ENCODE peak calls at places on chromosomes 1 and 21, in five cellular contexts. One of them, this sample, is unnamed.

GRCh38 chr1:29033829-29034466 is 89.8 kb downstream of the TMEM200B start:
- DNase-seq in fibroblast of lung: peak; percentile 72
- DNase-seq in fibroblast of mammary gland: peak; percentile 59
- DNase-seq in GM12864: no peak
- DNase-seq in CD8-positive, alpha-beta T cell: no peak
- DNase-seq in this sample: no peak

GRCh38 chr1:234608720-234609527 is 1.1 kb downstream of the IRF2BP2 start:
- DNase-seq in fibroblast of lung: peak; percentile 38
- DNase-seq in CD8-positive, alpha-beta T cell: peak; percentile 51
- DNase-seq in GM12864: no peak
- DNase-seq in fibroblast of mammary gland: peak; percentile 42
- DNase-seq in this sample: no peak

GRCh38 chr21:45573452-45574035 is 31.3 kb upstream of the SLC19A1 start:
- DNase-seq in CD8-positive, alpha-beta T cell: no peak
- DNase-seq in fibroblast of mammary gland: no peak
- DNase-seq in GM12864: no peak
- DNase-seq in fibroblast of lung: no peak
- DNase-seq in this sample: no peak

GRCh38 chr1:183435497-183435896 is 17.3 kb upstream of the NMNAT2 start:
- DNase-seq in GM12864: no peak
- DNase-seq in fibroblast of mammary gland: no peak
- DNase-seq in fibroblast of lung: no peak
- DNase-seq in CD8-positive, alpha-beta T cell: no peak
- DNase-seq in this sample: no peak

GRCh38 chr1:42680921-42681683 is 1.1 kb upstream of the YBX1 start:
- DNase-seq in CD8-positive, alpha-beta T cell: no peak
- DNase-seq in fibroblast of mammary gland: peak; percentile 33
- DNase-seq in fibroblast of lung: peak; percentile 39
- DNase-seq in GM12864: no peak
- DNase-seq in this sample: no peak

GRCh38 chr1:41955461-41956159 is 36.9 kb upstream of the HIVEP3 start:
- DNase-seq in CD8-positive, alpha-beta T cell: no peak
- DNase-seq in GM12864: no peak
- DNase-seq in fibroblast of mammary gland: peak; percentile 91
- DNase-seq in fibroblast of lung: peak; percentile 67
- DNase-seq in this sample: peak; percentile 37

GRCh38 chr1:81706650-81707435 is 93.9 kb upstream of the ADGRL2 start:
- DNase-seq in CD8-positive, alpha-beta T cell: no peak
- DNase-seq in GM12864: no peak
- DNase-seq in fibroblast of mammary gland: peak; percentile 85
- DNase-seq in fibroblast of lung: peak; percentile 35
- DNase-seq in this sample: no peak

GRCh38 chr1:11156441-11156840 is 32.7 kb upstream of the ANGPTL7 start:
- DNase-seq in fibroblast of mammary gland: no peak
- DNase-seq in GM12864: no peak
- DNase-seq in fibroblast of lung: no peak
- DNase-seq in CD8-positive, alpha-beta T cell: no peak
- DNase-seq in this sample: no peak

GRCh38 chr1:6423321-6423999 is 1.1 kb upstream of the ESPN start:
- DNase-seq in fibroblast of lung: no peak
- DNase-seq in GM12864: no peak
- DNase-seq in CD8-positive, alpha-beta T cell: peak; percentile 56
- DNase-seq in fibroblast of mammary gland: peak; percentile 31
- DNase-seq in this sample: no peak

GRCh38 chr1:114122891-114123621 is 30.6 kb downstream of the SYT6 start:
- DNase-seq in fibroblast of lung: no peak
- DNase-seq in GM12864: no peak
- DNase-seq in fibroblast of mammary gland: peak; percentile 80
- DNase-seq in CD8-positive, alpha-beta T cell: no peak
- DNase-seq in this sample: no peak

GRCh38 chr1:7634841-7635240 is 136.3 kb upstream of the VAMP3 start:
- DNase-seq in fibroblast of lung: no peak
- DNase-seq in CD8-positive, alpha-beta T cell: no peak
- DNase-seq in fibroblast of mammary gland: no peak
- DNase-seq in GM12864: no peak
- DNase-seq in this sample: no peak

GRCh38 chr1:20361805-20362381 is 71.2 kb downstream of the VWA5B1 start:
- DNase-seq in GM12864: no peak
- DNase-seq in fibroblast of lung: peak; percentile 57
- DNase-seq in fibroblast of mammary gland: peak; percentile 69
- DNase-seq in CD8-positive, alpha-beta T cell: no peak
- DNase-seq in this sample: no peak

GRCh38 chr1:151499355-151499754 is 11.8 kb upstream of the CGN start:
- DNase-seq in CD8-positive, alpha-beta T cell: no peak
- DNase-seq in GM12864: no peak
- DNase-seq in fibroblast of mammary gland: no peak
- DNase-seq in fibroblast of lung: no peak
- DNase-seq in this sample: no peak

GRCh38 chr1:10765734-10766478 is 30.5 kb downstream of the CASZ1 start:
- DNase-seq in fibroblast of mammary gland: no peak
- DNase-seq in fibroblast of lung: no peak
- DNase-seq in CD8-positive, alpha-beta T cell: no peak
- DNase-seq in GM12864: no peak
- DNase-seq in this sample: no peak

GRCh38 chr1:7278827-7279752 is 492.0 kb upstream of the VAMP3 start:
- DNase-seq in GM12864: no peak
- DNase-seq in fibroblast of mammary gland: no peak
- DNase-seq in CD8-positive, alpha-beta T cell: no peak
- DNase-seq in fibroblast of lung: peak; percentile 51
- DNase-seq in this sample: no peak

GRCh38 chr1:92623187-92623778 is 136.6 kb upstream of the GFI1 start:
- DNase-seq in fibroblast of lung: peak; percentile 37
- DNase-seq in CD8-positive, alpha-beta T cell: no peak
- DNase-seq in fibroblast of mammary gland: peak; percentile 33
- DNase-seq in GM12864: no peak
- DNase-seq in this sample: no peak

GRCh38 chr1:36297062-36297461 is 9.1 kb upstream of the SH3D21 start:
- DNase-seq in fibroblast of mammary gland: no peak
- DNase-seq in GM12864: no peak
- DNase-seq in fibroblast of lung: no peak
- DNase-seq in CD8-positive, alpha-beta T cell: no peak
- DNase-seq in this sample: no peak

GRCh38 chr1:184854036-184854435 is 99.4 kb upstream of the EDEM3 start:
- DNase-seq in fibroblast of lung: no peak
- DNase-seq in fibroblast of mammary gland: no peak
- DNase-seq in GM12864: no peak
- DNase-seq in CD8-positive, alpha-beta T cell: no peak
- DNase-seq in this sample: no peak

GRCh38 chr21:33901421-33902288 is 13.9 kb downstream of the ATP5PO start:
- DNase-seq in CD8-positive, alpha-beta T cell: no peak
- DNase-seq in fibroblast of mammary gland: peak; percentile 79
- DNase-seq in GM12864: no peak
- DNase-seq in fibroblast of lung: peak; percentile 63
- DNase-seq in this sample: no peak
- TF ChIP-seq CTCF in CD8-positive, alpha-beta T cell: no peak
- TF ChIP-seq CTCF in fibroblast of mammary gland: peak; percentile 69
- TF ChIP-seq CTCF in GM12864: peak; percentile 43
- TF ChIP-seq CTCF in fibroblast of lung: peak; percentile 55
- TF ChIP-seq CTCF in this sample: peak; percentile 64

GRCh38 chr1:19337289-19337688 is 25.2 kb downstream of the SLC66A1 start:
- DNase-seq in fibroblast of mammary gland: no peak
- DNase-seq in GM12864: no peak
- DNase-seq in fibroblast of lung: no peak
- DNase-seq in CD8-positive, alpha-beta T cell: no peak
- DNase-seq in this sample: no peak

GRCh38 chr1:19338323-19338762 is 26.2 kb downstream of the SLC66A1 start:
- DNase-seq in fibroblast of mammary gland: no peak
- DNase-seq in fibroblast of lung: no peak
- DNase-seq in CD8-positive, alpha-beta T cell: no peak
- DNase-seq in GM12864: no peak
- DNase-seq in this sample: no peak

GRCh38 chr1:19341201-19342076 is 29.3 kb downstream of the SLC66A1 start:
- DNase-seq in GM12864: peak; percentile 42
- DNase-seq in fibroblast of mammary gland: peak; percentile 80
- DNase-seq in fibroblast of lung: peak; percentile 72
- DNase-seq in CD8-positive, alpha-beta T cell: peak; percentile 55
- DNase-seq in this sample: no peak

GRCh38 chr1:19340387-19340937 is 28.3 kb downstream of the SLC66A1 start:
- DNase-seq in fibroblast of lung: no peak
- DNase-seq in GM12864: no peak
- DNase-seq in fibroblast of mammary gland: no peak
- DNase-seq in CD8-positive, alpha-beta T cell: no peak
- DNase-seq in this sample: no peak

DNA sequence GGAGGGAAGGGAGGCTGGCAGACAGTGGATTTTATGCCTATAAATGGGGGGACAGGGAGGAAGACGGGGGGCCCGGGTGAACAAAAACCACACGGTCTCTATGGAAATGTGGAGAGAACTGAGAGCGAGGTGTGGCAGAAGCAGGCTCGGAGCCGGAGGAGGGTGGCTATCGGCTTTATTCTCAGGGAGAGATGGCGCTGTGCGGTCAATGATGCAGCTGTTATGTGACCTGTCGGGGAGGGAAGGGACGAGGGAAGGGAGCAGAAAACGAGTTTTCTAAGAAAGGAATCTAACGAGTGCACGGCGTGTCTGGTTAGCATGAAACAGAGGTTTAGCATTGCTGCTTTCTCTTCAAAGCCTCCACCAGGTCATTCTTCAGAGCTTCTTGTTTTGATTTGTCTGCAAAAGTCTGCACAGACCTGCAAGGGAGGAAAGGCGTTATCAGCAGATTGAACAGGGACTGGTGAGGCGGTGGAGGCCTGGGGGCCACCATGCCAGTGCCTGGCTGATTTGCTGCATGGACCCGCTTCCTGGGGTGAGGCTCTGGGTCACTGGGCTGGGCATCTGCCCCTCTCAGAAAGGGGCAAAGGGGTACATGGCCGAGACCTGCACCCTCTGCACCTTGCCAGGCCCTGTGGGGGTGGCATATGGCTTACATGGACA is 27.2 kb downstream of the SLC66A1 start:
- DNase-seq in GM12864: no peak
- DNase-seq in fibroblast of lung: no peak
- DNase-seq in fibroblast of mammary gland: no peak
- DNase-seq in CD8-positive, alpha-beta T cell: no peak
- DNase-seq in this sample: no peak
- TF ChIP-seq CTCF in GM12864: no peak
- TF ChIP-seq CTCF in fibroblast of lung: no peak
- TF ChIP-seq CTCF in fibroblast of mammary gland: no peak
- TF ChIP-seq CTCF in CD8-positive, alpha-beta T cell: no peak
- TF ChIP-seq CTCF in this sample: no peak

DNA sequence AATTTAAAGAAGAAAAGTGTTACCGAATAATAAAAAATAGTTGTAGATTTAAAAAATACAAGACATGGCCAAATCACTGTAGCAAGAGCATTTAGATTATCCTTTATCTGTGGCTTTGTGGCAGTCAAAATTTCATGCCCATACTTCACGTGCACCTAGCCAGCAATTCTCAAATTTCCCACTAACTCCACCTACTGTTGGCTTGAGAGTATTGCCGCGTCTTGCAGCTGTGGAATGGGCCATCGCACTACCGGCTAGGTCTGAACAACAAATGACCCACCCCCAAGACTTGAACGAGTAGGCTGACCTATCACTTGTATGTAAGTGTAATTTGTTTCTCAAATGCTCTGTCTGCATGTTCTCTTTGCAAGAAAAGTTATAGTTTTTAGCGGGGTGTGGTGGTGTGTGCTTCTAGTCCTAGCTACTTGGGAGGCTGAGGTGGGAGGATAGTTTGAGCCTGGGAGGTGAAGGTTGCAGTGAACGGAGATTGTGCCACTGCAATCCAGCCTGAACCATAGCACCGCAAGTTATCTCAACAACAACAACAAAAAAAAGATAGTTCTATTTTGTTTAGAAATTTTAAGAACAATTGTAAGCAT is 4.1 kb downstream of the KRTAP13-4 start:
- DNase-seq in fibroblast of mammary gland: peak; percentile 40
- DNase-seq in fibroblast of lung: peak; percentile 0
- DNase-seq in GM12864: no peak
- DNase-seq in CD8-positive, alpha-beta T cell: no peak
- DNase-seq in this sample: no peak
- TF ChIP-seq CTCF in fibroblast of mammary gland: peak; percentile 68
- TF ChIP-seq CTCF in fibroblast of lung: peak; percentile 36
- TF ChIP-seq CTCF in GM12864: peak; percentile 38
- TF ChIP-seq CTCF in CD8-positive, alpha-beta T cell: peak; percentile 34
- TF ChIP-seq CTCF in this sample: peak; percentile 10

GRCh38 chr1:156773607-156774006 is 6.3 kb downstream of the PRCC start:
- DNase-seq in GM12864: no peak
- DNase-seq in fibroblast of mammary gland: no peak
- DNase-seq in CD8-positive, alpha-beta T cell: no peak
- DNase-seq in fibroblast of lung: no peak
- DNase-seq in this sample: no peak
- TF ChIP-seq CTCF in GM12864: peak; percentile 14
- TF ChIP-seq CTCF in fibroblast of mammary gland: peak; percentile 6
- TF ChIP-seq CTCF in CD8-positive, alpha-beta T cell: peak; percentile 27
- TF ChIP-seq CTCF in fibroblast of lung: no peak
- TF ChIP-seq CTCF in this sample: no peak

GRCh38 chr1:156376146-156376545 is 7.1 kb downstream of the RHBG start:
- DNase-seq in CD8-positive, alpha-beta T cell: no peak
- DNase-seq in fibroblast of mammary gland: peak; percentile 64
- DNase-seq in GM12864: no peak
- DNase-seq in fibroblast of lung: peak; percentile 9
- DNase-seq in this sample: no peak
- TF ChIP-seq CTCF in CD8-positive, alpha-beta T cell: no peak
- TF ChIP-seq CTCF in fibroblast of mammary gland: peak; percentile 22
- TF ChIP-seq CTCF in GM12864: no peak
- TF ChIP-seq CTCF in fibroblast of lung: no peak
- TF ChIP-seq CTCF in this sample: no peak

GRCh38 chr1:200115532-200115931 is 88.0 kb downstream of the NR5A2 start:
- DNase-seq in fibroblast of lung: no peak
- DNase-seq in fibroblast of mammary gland: no peak
- DNase-seq in CD8-positive, alpha-beta T cell: no peak
- DNase-seq in GM12864: no peak
- DNase-seq in this sample: no peak

GRCh38 chr1:200124309-200124708 is 96.8 kb downstream of the NR5A2 start:
- DNase-seq in GM12864: no peak
- DNase-seq in fibroblast of lung: no peak
- DNase-seq in fibroblast of mammary gland: no peak
- DNase-seq in CD8-positive, alpha-beta T cell: no peak
- DNase-seq in this sample: no peak

GRCh38 chr1:200116324-200116723 is 88.8 kb downstream of the NR5A2 start:
- DNase-seq in fibroblast of lung: no peak
- DNase-seq in GM12864: no peak
- DNase-seq in CD8-positive, alpha-beta T cell: no peak
- DNase-seq in fibroblast of mammary gland: no peak
- DNase-seq in this sample: no peak

GRCh38 chr1:200118779-200119505 is 91.4 kb downstream of the NR5A2 start:
- DNase-seq in CD8-positive, alpha-beta T cell: no peak
- DNase-seq in fibroblast of mammary gland: no peak
- DNase-seq in GM12864: no peak
- DNase-seq in fibroblast of lung: no peak
- DNase-seq in this sample: no peak
- TF ChIP-seq CTCF in CD8-positive, alpha-beta T cell: no peak
- TF ChIP-seq CTCF in fibroblast of mammary gland: no peak
- TF ChIP-seq CTCF in GM12864: no peak
- TF ChIP-seq CTCF in fibroblast of lung: no peak
- TF ChIP-seq CTCF in this sample: no peak